ENCODE peak calls at places on chromosomes 13 and 19, in nine cellular contexts. Q is OCI-LY7, H is dorsolateral prefrontal cortex, P is cardiac muscle cell, L is gastrocnemius medialis, T is kidney, C is PC-9, V is left ventricle myocardium inferior, S is ovary. N is an unnamed sample.

GRCh38 chr13:47233734-47234133 is 336.9 kb upstream of the HTR2A start:
- DNase-seq in Q (no peak), H (peak), P (no peak), L (no peak), T (no peak), C (no peak), V (peak), S (no peak), N (no peak)

GRCh38 chr19:51292971-51293370 is 18.5 kb upstream of the IGLON5 start:
- DNase-seq in Q (no peak), H (no peak), P (no peak), L (no peak), T (no peak), C (no peak), V (peak), S (no peak), N (no peak)

GRCh38 chr19:4066176-4066606 is 508 bp downstream of the ZBTB7A start:
- DNase-seq in Q (no peak), H (peak), P (no peak), L (no peak), T (no peak), C (no peak), V (peak), S (peak), N (no peak)

GRCh38 chr19:57914517-57914916 is 1.9 kb downstream of the ZNF417 start:
- DNase-seq in Q (no peak), H (no peak), P (no peak), L (no peak), T (no peak), C (no peak), V (no peak), S (no peak), N (no peak)

GRCh38 chr13:97067342-97067895 is 73.1 kb upstream of the OXGR1 start:
- DNase-seq in Q (no peak), H (no peak), P (no peak), L (no peak), T (no peak), C (no peak), V (no peak), S (no peak), N (no peak)

GRCh38 chr19:6499052-6499790 is 2.9 kb downstream of the TUBB4A start:
- DNase-seq in Q (no peak), H (no peak), P (no peak), L (no peak), T (no peak), C (no peak), V (no peak), S (no peak), N (no peak)

GRCh38 chr19:29089315-29089855 is 123.6 kb downstream of the UQCRFS1 start:
- DNase-seq in Q (no peak), H (no peak), P (no peak), L (no peak), T (no peak), C (no peak), V (no peak), S (no peak), N (no peak)

GRCh38 chr19:45471866-45472556 is 4.2 kb downstream of the FOSB start:
- DNase-seq in Q (no peak), H (no peak), P (no peak), L (no peak), T (no peak), C (no peak), V (no peak), S (no peak), N (no peak)

GRCh38 chr13:68588623-68589022 is 1358.5 kb upstream of the PCDH9 start:
- DNase-seq in Q (peak), H (no peak), P (no peak), L (no peak), T (no peak), C (no peak), V (no peak), S (no peak), N (no peak)

GRCh38 chr19:2546128-2547032 is 70.5 kb downstream of the GADD45B start:
- DNase-seq in Q (no peak), H (peak), P (peak), L (peak), T (peak), C (peak), V (peak), S (peak), N (no peak)

GRCh38 chr13:30832845-30833332 is 73.2 kb upstream of the MEDAG start:
- DNase-seq in Q (no peak), H (no peak), P (peak), L (no peak), T (peak), C (peak), V (peak), S (peak), N (peak)

GRCh38 chr13:111469916-111470506 is 149.6 kb downstream of the TEX29 start:
- DNase-seq in Q (no peak), H (no peak), P (no peak), L (no peak), T (no peak), C (no peak), V (no peak), S (no peak), N (no peak)

GRCh38 chr19:15551183-15552004 is 43.1 kb downstream of the CYP4F22 start:
- DNase-seq in Q (peak), H (no peak), P (no peak), L (no peak), T (peak), C (peak), V (no peak), S (peak), N (no peak)

GRCh38 chr13:106110241-106110855 is 425.1 kb downstream of the EFNB2 start:
- DNase-seq in Q (no peak), H (no peak), P (peak), L (no peak), T (no peak), C (no peak), V (no peak), S (no peak), N (no peak)

GRCh38 chr13:113029487-113030258 is 60.7 kb downstream of the MCF2L start:
- DNase-seq in Q (peak), H (no peak), P (peak), L (no peak), T (peak), C (peak), V (no peak), S (peak), N (no peak)
- TF ChIP-seq CTCF in Q (peak), H (peak), P (peak), L (peak), T (peak), C (peak), V (peak), S (peak), N (peak)

GRCh38 chr19:35106898-35107540 is 8.6 kb upstream of the FXYD3 start:
- DNase-seq in Q (no peak), H (no peak), P (no peak), L (no peak), T (no peak), C (no peak), V (no peak), S (no peak), N (no peak)
- H3K27ac ChIP-seq in Q (no peak), H (peak), P (no peak), L (no peak), T (no peak), C (peak), V (peak), S (no peak), N (peak)

GRCh38 chr19:42284066-42284501 is 15.0 kb downstream of the CIC start:
- DNase-seq in Q (peak), H (no peak), P (peak), L (peak), T (peak), C (peak), V (peak), S (peak), N (no peak)

GRCh38 chr19:42282036-42282762 is 13.1 kb downstream of the CIC start:
- DNase-seq in Q (peak), H (no peak), P (no peak), L (no peak), T (peak), C (no peak), V (no peak), S (peak), N (no peak)

GRCh38 chr19:42284641-42285341 is 15.7 kb downstream of the CIC start:
- DNase-seq in Q (peak), H (no peak), P (peak), L (no peak), T (peak), C (no peak), V (no peak), S (peak), N (no peak)

GRCh38 chr19:42282810-42283247 is 13.8 kb downstream of the CIC start:
- DNase-seq in Q (no peak), H (no peak), P (no peak), L (no peak), T (peak), C (no peak), V (no peak), S (no peak), N (no peak)

DNA sequence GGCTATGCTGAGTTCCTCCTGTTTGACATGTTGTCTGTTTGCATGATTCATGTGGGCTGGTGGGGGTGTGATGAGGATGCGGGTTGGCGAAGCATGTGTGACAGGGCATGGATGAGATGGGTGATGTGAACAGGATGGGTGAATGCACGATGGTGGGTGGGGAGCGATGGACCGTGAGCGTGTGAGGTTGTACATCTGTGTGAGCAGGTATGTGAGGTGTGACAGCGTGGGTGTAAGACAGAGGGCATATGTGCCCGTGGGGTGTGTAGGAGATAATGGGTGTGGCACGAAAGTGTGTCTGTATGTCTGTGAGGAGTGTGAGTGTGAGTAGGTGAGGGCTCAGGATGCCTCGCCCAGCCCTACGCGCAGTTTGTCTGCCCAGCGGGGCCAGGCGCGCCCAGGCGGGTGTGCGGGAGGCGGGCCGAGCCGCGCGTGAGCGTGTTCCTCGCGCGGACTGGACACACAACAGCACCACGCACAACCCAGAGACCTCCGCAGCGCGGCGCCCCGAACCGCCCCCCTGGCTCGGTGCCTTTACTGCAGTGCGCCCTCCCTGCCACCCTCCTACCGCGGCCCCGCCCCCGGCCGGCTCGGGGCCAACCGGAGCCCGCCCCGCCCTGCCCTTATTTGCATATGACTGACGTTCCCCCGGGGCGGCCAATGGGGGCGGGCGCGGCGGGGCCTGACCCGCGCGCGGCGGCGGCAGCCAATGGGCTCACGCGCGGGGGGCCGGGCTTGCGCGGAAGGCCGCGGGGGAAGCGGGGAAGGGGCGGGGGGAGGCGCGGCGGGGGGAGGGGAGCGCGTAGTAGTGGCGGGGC is 14.4 kb downstream of the CIC start:
- DNase-seq in Q (peak), H (peak), P (peak), L (peak), T (peak), C (peak), V (peak), S (peak), N (peak)
- TF ChIP-seq CTCF in Q (peak), H (peak), P (no peak), L (no peak), T (no peak), C (no peak), V (no peak), S (no peak), N (no peak)

DNA sequence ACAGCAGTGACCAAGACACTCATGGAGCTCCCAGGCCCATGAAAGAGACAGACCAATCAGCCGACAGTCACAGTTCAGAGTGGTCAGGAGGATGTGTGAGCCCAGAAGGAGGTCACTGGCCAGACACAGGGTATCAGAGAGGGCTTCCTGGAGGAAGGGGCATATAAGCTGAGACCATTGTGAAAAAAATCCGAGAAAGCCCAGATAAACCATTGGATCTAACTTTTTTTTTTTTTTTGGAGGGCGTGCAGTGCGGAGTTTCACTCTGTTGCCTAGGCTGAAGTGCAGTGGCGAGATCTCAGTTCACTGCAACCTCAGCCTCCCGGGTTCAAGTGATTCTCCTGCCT is 4.2 kb downstream of the ITPKC start:
- DNase-seq in Q (no peak), H (no peak), P (no peak), L (no peak), T (no peak), C (no peak), V (no peak), S (no peak), N (no peak)
- H3K27ac ChIP-seq in Q (no peak), H (peak), P (no peak), L (peak), T (peak), C (no peak), V (peak), S (peak), N (peak)

N was measured in foreskin keratinocyte.